ENCODE peak calls at places on chromosomes 13 and 19, in seven cellular contexts. X is T-helper 1 cell; S is activated naive CD4-positive, alpha-beta T cell treated with anti-CD3 and anti-CD28 coated beads for 36 hours; Z is A549; K is fibroblast of the aortic adventitia; W is globus pallidus; O is activated T-cell treated with anti-CD3 and anti-CD28 coated beads for 1 hour. V is an unnamed sample.

GRCh38 chr19:38538386-38538785 is 79.4 kb downstream of the MAP4K1 start:
- DNase-seq in Z (no peak), W (peak), O (no peak), S (no peak), K (peak), X (no peak), V (no peak)

GRCh38 chr13:32040052-32040642 is 8.6 kb downstream of the FRY start:
- DNase-seq in W (no peak), K (no peak), Z (no peak), O (no peak), S (no peak), X (no peak), V (no peak)

GRCh38 chr19:1407662-1408299 is 395 bp downstream of the DAZAP1 start:
- DNase-seq in W (no peak), S (peak), K (no peak), Z (no peak), X (no peak), O (peak), V (peak)

GRCh38 chr19:3867971-3868769 is 668 bp downstream of the ZFR2 start:
- DNase-seq in Z (no peak), X (no peak), O (no peak), S (no peak), K (no peak), W (no peak), V (no peak)

GRCh38 chr13:28002886-28003698 is 14.6 kb upstream of the URAD start:
- DNase-seq in O (no peak), X (no peak), Z (no peak), K (no peak), S (no peak), W (no peak), V (no peak)

GRCh38 chr19:54574527-54575056 is 1.0 kb downstream of the LILRA2 start:
- DNase-seq in Z (no peak), K (no peak), X (no peak), W (no peak), S (no peak), O (no peak), V (no peak)

GRCh38 chr13:72255908-72256307 is 388.9 kb upstream of the DACH1 start:
- DNase-seq in O (no peak), W (peak), Z (no peak), X (no peak), K (no peak), S (no peak), V (no peak)

GRCh38 chr13:47420568-47420967 is 523.7 kb upstream of the HTR2A start:
- DNase-seq in W (no peak), O (no peak), X (no peak), Z (no peak), K (no peak), S (peak), V (no peak)

GRCh38 chr13:29435125-29435911 is 160.2 kb downstream of the SLC7A1 start:
- DNase-seq in O (no peak), K (peak), S (no peak), W (no peak), X (no peak), Z (no peak), V (no peak)

GRCh38 chr13:98466634-98467236 is 110.2 kb downstream of the STK24 start:
- DNase-seq in W (no peak), X (no peak), O (peak), S (peak), Z (peak), K (peak), V (no peak)

GRCh38 chr13:79382545-79383275 is 23.3 kb downstream of the RBM26 start:
- DNase-seq in K (no peak), X (no peak), Z (no peak), O (no peak), S (no peak), W (no peak), V (no peak)

GRCh38 chr13:81686877-81687276 is 1346.0 kb upstream of the SPRY2 start:
- DNase-seq in Z (no peak), S (no peak), O (no peak), X (no peak), W (peak), K (no peak), V (no peak)

GRCh38 chr19:8569066-8569761 is 8.0 kb downstream of the MYO1F start:
- DNase-seq in O (peak), Z (peak), S (peak), W (peak), K (peak), X (peak), V (peak)

GRCh38 chr13:90447735-90448103 is 899.8 kb upstream of the MIR17HG start:
- DNase-seq in W (no peak), K (peak), O (no peak), Z (no peak), S (no peak), X (no peak), V (no peak)

GRCh38 chr19:54145541-54146158 is 8.1 kb downstream of the CNOT3 start:
- DNase-seq in O (no peak), K (no peak), W (no peak), S (no peak), Z (no peak), X (no peak), V (no peak)

GRCh38 chr19:2716275-2716650 is 4.9 kb downstream of the DIRAS1 start:
- DNase-seq in W (no peak), S (no peak), O (no peak), Z (no peak), K (no peak), X (no peak), V (no peak)

GRCh38 chr19:574658-575526 is 2.5 kb downstream of the BSG start:
- DNase-seq in W (no peak), K (peak), Z (no peak), S (no peak), X (no peak), O (no peak), V (no peak)

V was measured in T-helper 17 cell.